ENCODE peak calls at places on chromosomes 13 and 19, in four cellular contexts. K is SK-N-SH, H is K562, G is HepG2. U is an unnamed sample.

GRCh38 chr13:104779311-104779710 is 1713.1 kb upstream of the SLC10A2 start:
- DNase-seq in K (no peak), H (no peak), G (no peak), U (no peak)

GRCh38 chr13:46296920-46297319 is 85.2 kb downstream of the LRRC63 start:
- DNase-seq in K (no peak), H (no peak), G (no peak), U (peak)

GRCh38 chr13:102825921-102826706 is 19.7 kb upstream of the ERCC5 start:
- DNase-seq in K (no peak), H (no peak), G (no peak), U (no peak)

GRCh38 chr19:50285833-50286232 is 43.3 kb downstream of the KCNC3 start:
- DNase-seq in K (no peak), H (no peak), G (no peak), U (no peak)

GRCh38 chr19:18046066-18046718 is 38.2 kb downstream of the ARRDC2 start:
- DNase-seq in K (no peak), H (no peak), G (peak), U (peak)

GRCh38 chr19:44111910-44112463 is 1.2 kb upstream of the ZNF225 start:
- DNase-seq in K (peak), H (no peak), G (no peak), U (no peak)

GRCh38 chr19:4241824-4242430 is 5.0 kb upstream of the YJU2 start:
- DNase-seq in K (no peak), H (no peak), G (no peak), U (no peak)

GRCh38 chr19:50510700-50511068 is 307 bp downstream of the JOSD2 start:
- DNase-seq in K (no peak), H (no peak), G (no peak), U (no peak)

GRCh38 chr19:32154418-32154817 is 191.0 kb upstream of the ZNF507 start:
- DNase-seq in K (no peak), H (no peak), G (no peak), U (no peak)

GRCh38 chr13:27510082-27510481 is 59.7 kb upstream of the MTIF3 start:
- DNase-seq in K (no peak), H (no peak), G (no peak), U (no peak)

GRCh38 chr13:57787058-57787791 is 155.7 kb downstream of the PCDH17 start:
- DNase-seq in K (no peak), H (no peak), G (no peak), U (no peak)

GRCh38 chr19:6250024-6250605 is 29.7 kb downstream of the MLLT1 start:
- DNase-seq in K (no peak), H (no peak), G (no peak), U (no peak)

GRCh38 chr19:1370579-1371361 is 12.9 kb upstream of the NDUFS7 start:
- DNase-seq in K (no peak), H (no peak), G (no peak), U (no peak)

GRCh38 chr13:113855931-113856715 is 7.8 kb downstream of the GAS6 start:
- DNase-seq in K (no peak), H (no peak), G (no peak), U (no peak)

GRCh38 chr13:23695711-23696512 is 125.7 kb downstream of the TNFRSF19 start:
- DNase-seq in K (no peak), H (no peak), G (no peak), U (no peak)

GRCh38 chr19:55781112-55781511 is 12.2 kb downstream of the RFPL4AL1 start:
- DNase-seq in K (no peak), H (no peak), G (no peak), U (no peak)

GRCh38 chr19:46618670-46619231 is 6.1 kb downstream of the PTGIR start:
- DNase-seq in K (peak), H (no peak), G (no peak), U (no peak)

GRCh38 chr13:91307887-91308286 is 39.6 kb upstream of the MIR17HG start:
- DNase-seq in K (no peak), H (no peak), G (no peak), U (no peak)
- TF ChIP-seq ELF1 in K (no peak), H (no peak), G (no peak), U (no peak)

GRCh38 chr13:98775844-98776598 is 23.5 kb upstream of the SLC15A1 start:
- DNase-seq in K (no peak), H (peak), G (peak), U (peak)

GRCh38 chr13:98780972-98781869 is 28.7 kb upstream of the SLC15A1 start:
- DNase-seq in K (no peak), H (no peak), G (no peak), U (no peak)

GRCh38 chr13:98779695-98780094 is 27.2 kb upstream of the SLC15A1 start:
- DNase-seq in K (no peak), H (no peak), G (no peak), U (no peak)

GRCh38 chr13:98780451-98780850 is 28.0 kb upstream of the SLC15A1 start:
- DNase-seq in K (no peak), H (no peak), G (no peak), U (no peak)

DNA sequence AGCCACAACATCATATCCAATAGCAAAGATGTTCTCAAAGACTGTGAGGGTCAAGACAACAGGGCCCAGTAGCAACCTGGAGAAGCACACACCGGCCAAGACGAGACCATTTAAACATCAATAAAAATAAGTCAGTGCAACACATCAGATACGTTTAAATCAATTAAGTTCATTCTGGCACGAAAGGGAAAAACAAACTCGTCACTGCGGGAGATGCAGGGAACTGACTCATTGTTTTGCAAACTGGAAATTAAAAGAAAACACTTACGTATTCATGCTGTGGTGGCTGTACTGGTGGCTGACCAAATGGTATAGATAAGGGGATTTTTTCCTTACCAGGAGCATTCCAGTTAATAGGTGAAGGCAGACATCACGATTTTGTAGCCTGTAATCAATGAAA is 26.3 kb upstream of the SLC15A1 start:
- DNase-seq in K (no peak), H (no peak), G (no peak), U (no peak)
- TF ChIP-seq ELF1 in K (no peak), H (no peak), G (no peak), U (no peak)

GRCh38 chr13:49655906-49656305 is 27.6 kb downstream of the ARL11 start:
- DNase-seq in K (no peak), H (no peak), G (no peak), U (no peak)
- TF ChIP-seq ELF1 in K (no peak), H (no peak), G (no peak), U (no peak)

GRCh38 chr19:49014123-49014869 is 2.6 kb downstream of the LHB start:
- DNase-seq in K (no peak), H (no peak), G (no peak), U (no peak)
- TF ChIP-seq ELF1 in K (no peak), H (no peak), G (no peak), U (no peak)

GRCh38 chr13:44079413-44080205 is 199.9 kb downstream of the LACC1 start:
- DNase-seq in K (no peak), H (no peak), G (no peak), U (no peak)
- TF ChIP-seq ELF1 in K (no peak), H (no peak), G (no peak), U (no peak)

GRCh38 chr19:7977723-7978040 is 27.8 kb downstream of the ELAVL1 start:
- DNase-seq in K (no peak), H (no peak), G (no peak), U (no peak)

GRCh38 chr19:7979559-7979958 is 25.9 kb downstream of the ELAVL1 start:
- DNase-seq in K (no peak), H (no peak), G (no peak), U (no peak)

GRCh38 chr19:7980168-7980567 is 25.3 kb downstream of the ELAVL1 start:
- DNase-seq in K (no peak), H (no peak), G (no peak), U (no peak)

GRCh38 chr19:7978196-7978825 is 27.1 kb downstream of the ELAVL1 start:
- DNase-seq in K (no peak), H (no peak), G (no peak), U (no peak)

DNA sequence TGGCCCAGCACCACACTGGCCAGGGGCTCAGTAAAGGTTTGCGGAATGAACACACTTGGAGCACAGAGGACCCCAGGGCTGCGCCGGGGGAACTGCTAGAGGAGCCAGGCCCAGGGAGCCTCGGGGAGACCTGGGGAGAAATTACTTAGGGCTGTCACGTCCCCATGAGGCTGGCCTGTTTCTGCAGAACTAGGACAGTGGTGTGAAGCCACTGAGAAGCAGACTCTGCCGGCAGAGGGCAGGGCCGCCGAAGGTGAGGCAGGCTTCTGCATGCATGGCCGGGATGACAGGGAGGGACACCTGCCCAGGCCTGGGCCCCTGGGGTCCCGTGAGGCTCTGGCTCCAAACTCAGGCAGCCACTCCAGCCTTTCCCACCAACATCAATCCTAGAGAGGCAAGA is 26.4 kb downstream of the ELAVL1 start:
- DNase-seq in K (no peak), H (no peak), G (no peak), U (no peak)
- TF ChIP-seq ELF1 in K (no peak), H (no peak), G (no peak), U (no peak)

U was measured in HCT116.